ENCODE peak calls at places on chromosome X, in seven cellular contexts. One of them, this sample, is unnamed.

GRCh38 chrX:43940811-43941210 is 32.4 kb downstream of the NDP start:
- DNase-seq in PC-3: peak; percentile 68
- DNase-seq in cardiac fibroblast: peak; percentile 54
- DNase-seq in iPS-NIHi11: no peak
- DNase-seq in right cardiac atrium: no peak
- DNase-seq in nucleus accumbens: no peak
- DNase-seq in fibroblast of pulmonary artery: peak; percentile 61
- DNase-seq in this sample: no peak

GRCh38 chrX:40734956-40735317 is 405 bp downstream of the MED14 start:
- DNase-seq in PC-3: no peak
- DNase-seq in cardiac fibroblast: peak; percentile 31
- DNase-seq in iPS-NIHi11: peak; percentile 41
- DNase-seq in right cardiac atrium: no peak
- DNase-seq in nucleus accumbens: peak; percentile 19
- DNase-seq in fibroblast of pulmonary artery: peak; percentile 16
- DNase-seq in this sample: no peak

GRCh38 chrX:46683023-46683422 is 75.9 kb downstream of the SLC9A7 start:
- DNase-seq in PC-3: peak; percentile 29
- DNase-seq in cardiac fibroblast: no peak
- DNase-seq in iPS-NIHi11: peak; percentile 6
- DNase-seq in right cardiac atrium: no peak
- DNase-seq in nucleus accumbens: no peak
- DNase-seq in fibroblast of pulmonary artery: peak; percentile 13
- DNase-seq in this sample: no peak

GRCh38 chrX:77447339-77448149 is at the start of gene FGF16:
- DNase-seq in PC-3: no peak
- DNase-seq in cardiac fibroblast: no peak
- DNase-seq in iPS-NIHi11: peak; percentile 23
- DNase-seq in right cardiac atrium: peak; percentile 60
- DNase-seq in nucleus accumbens: no peak
- DNase-seq in fibroblast of pulmonary artery: no peak
- DNase-seq in this sample: no peak

GRCh38 chrX:74505437-74505836 is 84.1 kb downstream of the SLC16A2 start:
- DNase-seq in PC-3: no peak
- DNase-seq in cardiac fibroblast: no peak
- DNase-seq in iPS-NIHi11: peak; percentile 7
- DNase-seq in right cardiac atrium: no peak
- DNase-seq in nucleus accumbens: no peak
- DNase-seq in fibroblast of pulmonary artery: no peak
- DNase-seq in this sample: no peak

GRCh38 chrX:154735695-154736393 is 15.0 kb downstream of the GAB3 start:
- DNase-seq in PC-3: peak; percentile 7
- DNase-seq in cardiac fibroblast: peak; percentile 94
- DNase-seq in iPS-NIHi11: no peak
- DNase-seq in right cardiac atrium: peak; percentile 73
- DNase-seq in nucleus accumbens: no peak
- DNase-seq in fibroblast of pulmonary artery: peak; percentile 94
- DNase-seq in this sample: no peak

GRCh38 chrX:16258936-16259335 is 91.7 kb downstream of the MAGEB17 start:
- DNase-seq in PC-3: no peak
- DNase-seq in cardiac fibroblast: no peak
- DNase-seq in iPS-NIHi11: no peak
- DNase-seq in right cardiac atrium: no peak
- DNase-seq in nucleus accumbens: no peak
- DNase-seq in fibroblast of pulmonary artery: no peak
- DNase-seq in this sample: no peak

GRCh38 chrX:37846141-37846540 is 1.2 kb downstream of the DYNLT3 start:
- DNase-seq in PC-3: peak; percentile 64
- DNase-seq in cardiac fibroblast: no peak
- DNase-seq in iPS-NIHi11: no peak
- DNase-seq in right cardiac atrium: no peak
- DNase-seq in nucleus accumbens: no peak
- DNase-seq in fibroblast of pulmonary artery: no peak
- DNase-seq in this sample: no peak

GRCh38 chrX:20680998-20681397 is 414.3 kb upstream of the RPS6KA3 start:
- DNase-seq in PC-3: peak; percentile 12
- DNase-seq in cardiac fibroblast: no peak
- DNase-seq in iPS-NIHi11: no peak
- DNase-seq in right cardiac atrium: no peak
- DNase-seq in nucleus accumbens: no peak
- DNase-seq in fibroblast of pulmonary artery: peak; percentile 1
- DNase-seq in this sample: no peak

GRCh38 chrX:103686199-103687072 is at the start of gene MORF4L2:
- DNase-seq in PC-3: peak; percentile 97
- DNase-seq in cardiac fibroblast: peak; percentile 99
- DNase-seq in iPS-NIHi11: peak; percentile 73
- DNase-seq in right cardiac atrium: peak; percentile 93
- DNase-seq in nucleus accumbens: peak; percentile 89
- DNase-seq in fibroblast of pulmonary artery: peak; percentile 99
- DNase-seq in this sample: peak; percentile 80

GRCh38 chrX:123173833-123174232 is 10.2 kb upstream of the GRIA3 start:
- DNase-seq in PC-3: peak; percentile 51
- DNase-seq in cardiac fibroblast: no peak
- DNase-seq in iPS-NIHi11: no peak
- DNase-seq in right cardiac atrium: no peak
- DNase-seq in nucleus accumbens: no peak
- DNase-seq in fibroblast of pulmonary artery: no peak
- DNase-seq in this sample: no peak

GRCh38 chrX:133005038-133005437 is 46.6 kb upstream of the HS6ST2 start:
- DNase-seq in PC-3: peak; percentile 48
- DNase-seq in cardiac fibroblast: peak; percentile 0
- DNase-seq in iPS-NIHi11: peak; percentile 37
- DNase-seq in right cardiac atrium: no peak
- DNase-seq in nucleus accumbens: no peak
- DNase-seq in fibroblast of pulmonary artery: peak; percentile 9
- DNase-seq in this sample: no peak

GRCh38 chrX:10064736-10065135 is 92.0 kb upstream of the CLCN4 start:
- DNase-seq in PC-3: no peak
- DNase-seq in cardiac fibroblast: no peak
- DNase-seq in iPS-NIHi11: no peak
- DNase-seq in right cardiac atrium: no peak
- DNase-seq in nucleus accumbens: no peak
- DNase-seq in fibroblast of pulmonary artery: no peak
- DNase-seq in this sample: no peak

GRCh38 chrX:150935466-150935865 is 37.0 kb upstream of the CD99L2 start:
- DNase-seq in PC-3: peak; percentile 31
- DNase-seq in cardiac fibroblast: peak; percentile 2
- DNase-seq in iPS-NIHi11: no peak
- DNase-seq in right cardiac atrium: no peak
- DNase-seq in nucleus accumbens: no peak
- DNase-seq in fibroblast of pulmonary artery: peak; percentile 1
- DNase-seq in this sample: no peak

GRCh38 chrX:154096140-154097002 is 1.1 kb downstream of the MECP2 start:
- DNase-seq in PC-3: peak; percentile 9
- DNase-seq in cardiac fibroblast: no peak
- DNase-seq in iPS-NIHi11: no peak
- DNase-seq in right cardiac atrium: peak; percentile 58
- DNase-seq in nucleus accumbens: no peak
- DNase-seq in fibroblast of pulmonary artery: no peak
- DNase-seq in this sample: no peak

GRCh38 chrX:54397113-54397512 is 39.3 kb upstream of the WNK3 start:
- DNase-seq in PC-3: no peak
- DNase-seq in cardiac fibroblast: no peak
- DNase-seq in iPS-NIHi11: no peak
- DNase-seq in right cardiac atrium: no peak
- DNase-seq in nucleus accumbens: no peak
- DNase-seq in fibroblast of pulmonary artery: no peak
- DNase-seq in this sample: no peak

GRCh38 chrX:56764153-56764974 is 35.3 kb downstream of the NBDY start:
- DNase-seq in PC-3: peak; percentile 69
- DNase-seq in cardiac fibroblast: peak; percentile 84
- DNase-seq in iPS-NIHi11: peak; percentile 49
- DNase-seq in right cardiac atrium: peak; percentile 88
- DNase-seq in nucleus accumbens: no peak
- DNase-seq in fibroblast of pulmonary artery: peak; percentile 83
- DNase-seq in this sample: no peak

GRCh38 chrX:24610540-24610939 is 36.6 kb downstream of the PCYT1B start:
- DNase-seq in PC-3: no peak
- DNase-seq in cardiac fibroblast: no peak
- DNase-seq in iPS-NIHi11: no peak
- DNase-seq in right cardiac atrium: no peak
- DNase-seq in nucleus accumbens: no peak
- DNase-seq in fibroblast of pulmonary artery: no peak
- DNase-seq in this sample: no peak

GRCh38 chrX:68196939-68197791 is 236.1 kb downstream of the OPHN1 start:
- DNase-seq in PC-3: peak; percentile 83
- DNase-seq in cardiac fibroblast: peak; percentile 56
- DNase-seq in iPS-NIHi11: peak; percentile 69
- DNase-seq in right cardiac atrium: no peak
- DNase-seq in nucleus accumbens: peak; percentile 42
- DNase-seq in fibroblast of pulmonary artery: peak; percentile 63
- DNase-seq in this sample: peak; percentile 0

GRCh38 chrX:123685273-123685672 is 47.6 kb downstream of the THOC2 start:
- DNase-seq in PC-3: no peak
- DNase-seq in cardiac fibroblast: no peak
- DNase-seq in iPS-NIHi11: no peak
- DNase-seq in right cardiac atrium: no peak
- DNase-seq in nucleus accumbens: no peak
- DNase-seq in fibroblast of pulmonary artery: no peak
- DNase-seq in this sample: no peak

GRCh38 chrX:31661280-31661679 is 589.4 kb upstream of the FTHL17 start:
- DNase-seq in PC-3: no peak
- DNase-seq in cardiac fibroblast: no peak
- DNase-seq in iPS-NIHi11: no peak
- DNase-seq in right cardiac atrium: no peak
- DNase-seq in nucleus accumbens: no peak
- DNase-seq in fibroblast of pulmonary artery: no peak
- DNase-seq in this sample: no peak

GRCh38 chrX:101347859-101348451 is 587 bp downstream of the TIMM8A start:
- DNase-seq in PC-3: no peak
- DNase-seq in cardiac fibroblast: peak; percentile 23
- DNase-seq in iPS-NIHi11: peak; percentile 28
- DNase-seq in right cardiac atrium: no peak
- DNase-seq in nucleus accumbens: no peak
- DNase-seq in fibroblast of pulmonary artery: peak; percentile 29
- DNase-seq in this sample: no peak

This sample was measured in hypothalamus.